ENCODE peak calls at places on chromosomes 6 and 20, in ten cellular contexts. C, B, S, Q, M, T, D, Y, P and J are unnamed samples.
A peak's percentile ranks its signal among the peaks of the same experiment; 100 is the strongest.

GRCh38 chr6:167963589-167964057 is 33.8 kb upstream of the KIF25 start:
- DNase-seq in C (no peak), B (no peak), S (no peak), Q (no peak), M (no peak), T (no peak), D (no peak), Y (no peak), P (no peak), J (no peak)

GRCh38 chr6:158677906-158678305 is 28.1 kb downstream of the SYTL3 start:
- DNase-seq in C (no peak), B (no peak), S (no peak), Q (no peak), M (no peak), T (no peak), D (no peak), Y (no peak), P (no peak), J (no peak)

GRCh38 chr6:96923871-96924493 is 546 bp upstream of the KLHL32 start:
- DNase-seq in C (no peak), B (no peak), S (no peak), Q (no peak), M (no peak), T (no peak), D (no peak), Y (no peak), P (no peak), J (no peak)

GRCh38 chr6:168908887-168909286 is 344.8 kb downstream of the THBS2 start:
- DNase-seq in C (no peak), B (peak; percentile 10), S (peak; percentile 74), Q (no peak), M (no peak), T (no peak), D (peak; percentile 75), Y (no peak), P (no peak), J (no peak)

GRCh38 chr20:57560554-57561355 is at the start of gene PCK1:
- DNase-seq in C (peak; percentile 64), B (peak; percentile 18), S (no peak), Q (no peak), M (no peak), T (peak; percentile 80), D (peak; percentile 1), Y (no peak), P (peak; percentile 72), J (peak; percentile 60)

GRCh38 chr20:56428881-56429280 is 16.8 kb downstream of the CASS4 start:
- DNase-seq in C (no peak), B (no peak), S (no peak), Q (no peak), M (no peak), T (no peak), D (no peak), Y (no peak), P (no peak), J (no peak)

GRCh38 chr6:28580484-28580883 is 54.8 kb downstream of the GPX5 start:
- DNase-seq in C (no peak), B (no peak), S (no peak), Q (no peak), M (no peak), T (no peak), D (no peak), Y (no peak), P (no peak), J (no peak)

GRCh38 chr6:2197177-2197671 is 48.2 kb downstream of the GMDS start:
- DNase-seq in C (no peak), B (no peak), S (peak; percentile 80), Q (peak; percentile 59), M (peak; percentile 22), T (no peak), D (peak; percentile 59), Y (peak; percentile 28), P (no peak), J (no peak)

DNA sequence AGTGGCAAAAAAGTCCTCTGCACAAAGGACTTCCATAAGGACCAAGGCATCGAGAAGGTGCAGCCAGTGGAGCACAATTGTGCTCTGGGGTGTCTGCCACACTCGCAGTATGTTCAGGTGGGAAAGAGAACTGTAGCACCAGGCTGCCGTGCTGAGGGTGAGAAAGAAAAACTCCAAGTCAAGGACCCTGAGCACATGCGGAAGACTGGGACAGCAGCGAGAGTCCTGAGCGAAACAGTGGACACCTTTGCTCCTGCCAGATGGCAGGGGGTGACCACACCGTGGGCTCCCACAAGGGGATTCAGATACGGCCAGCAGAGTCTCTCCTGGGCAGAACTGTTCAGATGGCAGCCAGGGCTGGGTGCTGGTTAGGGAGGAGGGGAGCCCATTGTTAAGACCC is 73.6 kb downstream of the POPDC3 start:
- DNase-seq in C (no peak), B (no peak), S (no peak), Q (no peak), M (no peak), T (no peak), D (no peak), Y (no peak), P (no peak), J (no peak)
- H3K27ac ChIP-seq in C (no peak overlapping the region), B (no peak overlapping the region), S (no peak overlapping the region), Q (no peak overlapping the region), M (no peak overlapping the region), T (no peak overlapping the region), D (no peak overlapping the region), Y (no peak overlapping the region), P (no peak overlapping the region), J (no peak overlapping the region)

GRCh38 chr6:156910938-156911337 is 133.8 kb downstream of the ARID1B start:
- DNase-seq in C (no peak), B (no peak), S (no peak), Q (no peak), M (no peak), T (no peak), D (no peak), Y (no peak), P (no peak), J (no peak)
- H3K27ac ChIP-seq in C (no peak overlapping the region), B (no peak overlapping the region), S (no peak overlapping the region), Q (no peak overlapping the region), M (no peak overlapping the region), T (no peak overlapping the region), D (no peak overlapping the region), Y (no peak overlapping the region), P (no peak overlapping the region), J (no peak overlapping the region)

GRCh38 chr6:26533532-26533931 is 4.6 kb upstream of the HMGN4 start:
- DNase-seq in C (no peak), B (no peak), S (no peak), Q (no peak), M (no peak), T (no peak), D (no peak), Y (no peak), P (no peak), J (no peak)
- H3K27ac ChIP-seq in C (peak overlapping the region; percentile 75), B (peak overlapping the region; percentile 100), S (peak overlapping the region; percentile 43), Q (peak overlapping the region; percentile 3), M (no peak overlapping the region), T (peak overlapping the region; percentile 85), D (no peak overlapping the region), Y (peak overlapping the region; percentile 47), P (peak overlapping the region; percentile 75), J (peak overlapping the region; percentile 85)

GRCh38 chr20:49768204-49769124 is 44.2 kb upstream of the SLC9A8 start:
- DNase-seq in C (no peak), B (peak; percentile 66), S (peak; percentile 89), Q (peak; percentile 53), M (peak; percentile 79), T (peak; percentile 73), D (peak; percentile 70), Y (no peak), P (peak; percentile 53), J (no peak)
- H3K27ac ChIP-seq in C (peak overlapping the region; percentile 81), B (peak overlapping the region; percentile 94), S (no peak overlapping the region), Q (no peak overlapping the region), M (no peak overlapping the region), T (peak overlapping the region; percentile 92), D (peak overlapping the region; percentile 79), Y (no peak overlapping the region), P (peak overlapping the region; percentile 26), J (peak overlapping the region; percentile 67)

DNA sequence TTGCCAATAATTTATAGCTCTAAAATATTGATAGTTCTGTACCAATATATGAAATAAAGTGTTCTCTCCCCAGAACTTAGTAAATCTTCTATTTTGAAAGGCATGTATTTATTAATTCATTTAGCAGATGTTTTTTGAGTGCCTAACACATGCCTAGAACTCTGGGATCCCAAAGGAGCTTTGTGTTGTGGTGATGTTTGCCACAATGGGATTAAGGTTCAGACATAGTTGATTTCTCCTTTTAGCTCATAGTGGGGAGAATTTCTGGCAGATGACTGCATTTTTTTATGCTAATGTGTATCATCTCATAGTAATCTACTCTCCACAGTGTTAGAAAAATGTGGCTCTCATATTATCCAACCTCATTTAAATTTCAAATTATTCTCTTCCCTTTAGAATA is 21.7 kb downstream of the MYB start:
- DNase-seq in C (no peak), B (no peak), S (no peak), Q (no peak), M (no peak), T (no peak), D (no peak), Y (no peak), P (no peak), J (no peak)
- H3K27ac ChIP-seq in C (no peak overlapping the region), B (no peak overlapping the region), S (no peak overlapping the region), Q (no peak overlapping the region), M (no peak overlapping the region), T (no peak overlapping the region), D (no peak overlapping the region), Y (no peak overlapping the region), P (no peak overlapping the region), J (no peak overlapping the region)

GRCh38 chr6:111242452-111242851 is 155.1 kb downstream of the SLC16A10 start:
- DNase-seq in C (no peak), B (no peak), S (peak; percentile 91), Q (no peak), M (no peak), T (no peak), D (peak; percentile 82), Y (no peak), P (no peak), J (no peak)
- H3K27ac ChIP-seq in C (no peak overlapping the region), B (peak overlapping the region; percentile 80), S (no peak overlapping the region), Q (no peak overlapping the region), M (no peak overlapping the region), T (no peak overlapping the region), D (no peak overlapping the region), Y (no peak overlapping the region), P (no peak overlapping the region), J (no peak overlapping the region)